ENCODE peak calls at places on chromosome 16, in four cellular contexts. One of them, this sample, is unnamed.

GRCh38 chr16:22075776-22076175 is 16.6 kb upstream of the VWA3A start:
- DNase-seq in left ventricle myocardium inferior: no peak
- DNase-seq in psoas muscle: no peak
- DNase-seq in H1: no peak
- DNase-seq in this sample: peak

GRCh38 chr16:8761078-8761477 is 36.4 kb downstream of the TMEM186 start:
- DNase-seq in H1: no peak
- DNase-seq in psoas muscle: no peak
- DNase-seq in left ventricle myocardium inferior: no peak
- DNase-seq in this sample: no peak

GRCh38 chr16:54577566-54578180 is 291.1 kb upstream of the IRX3 start:
- DNase-seq in psoas muscle: no peak
- DNase-seq in H1: peak
- DNase-seq in left ventricle myocardium inferior: no peak
- DNase-seq in this sample: no peak

GRCh38 chr16:78893340-78893739 is 707.2 kb downstream of the MAF start:
- DNase-seq in left ventricle myocardium inferior: no peak
- DNase-seq in H1: no peak
- DNase-seq in psoas muscle: no peak
- DNase-seq in this sample: no peak

GRCh38 chr16:57262841-57263584 is 18.0 kb downstream of the ARL2BP start:
- DNase-seq in H1: no peak
- DNase-seq in psoas muscle: no peak
- DNase-seq in left ventricle myocardium inferior: no peak
- DNase-seq in this sample: peak

GRCh38 chr16:28163699-28164584 is 47.8 kb downstream of the XPO6 start:
- DNase-seq in H1: no peak
- DNase-seq in left ventricle myocardium inferior: no peak
- DNase-seq in psoas muscle: no peak
- DNase-seq in this sample: peak

GRCh38 chr16:54140057-54140787 is 146.4 kb downstream of the IRX3 start:
- DNase-seq in psoas muscle: no peak
- DNase-seq in H1: no peak
- DNase-seq in left ventricle myocardium inferior: no peak
- DNase-seq in this sample: no peak

GRCh38 chr16:25210758-25211157 is 6.0 kb upstream of the AQP8 start:
- DNase-seq in H1: no peak
- DNase-seq in psoas muscle: no peak
- DNase-seq in left ventricle myocardium inferior: no peak
- DNase-seq in this sample: peak

GRCh38 chr16:60748366-60748765 is 1287.9 kb downstream of the CDH8 start:
- DNase-seq in psoas muscle: no peak
- DNase-seq in H1: no peak
- DNase-seq in left ventricle myocardium inferior: no peak
- DNase-seq in this sample: no peak

GRCh38 chr16:87006021-87006420 is 311.2 kb downstream of the C16orf95 start:
- DNase-seq in psoas muscle: no peak
- DNase-seq in left ventricle myocardium inferior: no peak
- DNase-seq in H1: no peak
- DNase-seq in this sample: no peak

GRCh38 chr16:50301626-50302471 is 35.5 kb downstream of the ADCY7 start:
- DNase-seq in left ventricle myocardium inferior: no peak
- DNase-seq in psoas muscle: peak
- DNase-seq in H1: peak
- DNase-seq in this sample: peak

GRCh38 chr16:15502041-15502725 is 67.8 kb downstream of the BMERB1 start:
- DNase-seq in H1: no peak
- DNase-seq in psoas muscle: peak
- DNase-seq in left ventricle myocardium inferior: no peak
- DNase-seq in this sample: peak

GRCh38 chr16:68363847-68364600 is 53.2 kb downstream of the PRMT7 start:
- DNase-seq in H1: no peak
- DNase-seq in psoas muscle: no peak
- DNase-seq in left ventricle myocardium inferior: no peak
- DNase-seq in this sample: no peak

GRCh38 chr16:88747588-88748301 is 37.3 kb downstream of the PIEZO1 start:
- DNase-seq in left ventricle myocardium inferior: no peak
- DNase-seq in psoas muscle: no peak
- DNase-seq in H1: peak
- DNase-seq in this sample: peak
- TF ChIP-seq CTCF in left ventricle myocardium inferior: no peak
- TF ChIP-seq CTCF in psoas muscle: peak
- TF ChIP-seq CTCF in H1: peak
- TF ChIP-seq CTCF in this sample: peak

DNA sequence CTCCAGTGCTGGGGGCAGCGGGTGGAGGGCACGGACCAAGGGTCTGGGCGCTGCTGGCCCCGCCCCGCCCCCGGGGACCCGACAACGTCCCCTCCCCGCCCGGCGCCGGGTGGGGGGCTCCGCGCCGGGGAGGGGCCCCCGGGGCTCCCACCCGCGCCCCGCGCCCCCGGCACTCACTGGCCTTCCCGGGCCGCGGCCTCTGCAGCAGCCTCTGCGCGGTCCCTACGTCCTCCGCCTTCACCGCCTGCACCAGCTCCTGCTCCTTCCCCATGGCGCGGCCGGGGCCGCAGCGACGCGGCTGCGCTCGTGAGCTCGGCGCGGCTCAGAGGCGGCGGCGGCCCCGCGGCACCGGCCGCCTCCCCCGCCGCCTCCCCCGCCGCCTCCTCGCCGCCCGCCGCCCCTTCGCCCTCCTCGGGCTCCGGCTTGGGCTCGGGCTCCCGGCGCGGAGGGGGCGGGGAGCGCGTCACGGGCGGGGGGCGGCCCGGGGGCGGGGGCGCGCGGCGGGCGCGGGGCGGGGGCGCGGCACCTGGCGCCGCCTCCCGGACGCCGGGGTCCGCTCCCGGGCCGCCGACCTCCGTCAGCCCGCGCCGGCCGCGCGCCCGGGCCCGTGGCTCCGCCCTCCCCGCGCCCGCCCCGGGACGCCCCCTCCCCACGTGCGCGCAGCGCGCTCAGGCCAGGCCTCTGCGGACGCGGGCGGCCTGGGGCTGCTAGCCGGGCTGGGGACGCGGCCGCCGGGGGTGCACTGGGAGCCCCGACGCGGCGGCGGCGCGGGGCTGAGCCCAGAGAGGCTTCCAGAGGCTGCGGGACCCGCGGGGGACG is at the start of gene CASKIN1:
- DNase-seq in left ventricle myocardium inferior: no peak
- DNase-seq in psoas muscle: no peak
- DNase-seq in H1: no peak
- DNase-seq in this sample: no peak
- H3K4me3 ChIP-seq in left ventricle myocardium inferior: peak
- H3K4me3 ChIP-seq in psoas muscle: peak
- H3K4me3 ChIP-seq in H1: peak
- H3K4me3 ChIP-seq in this sample: peak

DNA sequence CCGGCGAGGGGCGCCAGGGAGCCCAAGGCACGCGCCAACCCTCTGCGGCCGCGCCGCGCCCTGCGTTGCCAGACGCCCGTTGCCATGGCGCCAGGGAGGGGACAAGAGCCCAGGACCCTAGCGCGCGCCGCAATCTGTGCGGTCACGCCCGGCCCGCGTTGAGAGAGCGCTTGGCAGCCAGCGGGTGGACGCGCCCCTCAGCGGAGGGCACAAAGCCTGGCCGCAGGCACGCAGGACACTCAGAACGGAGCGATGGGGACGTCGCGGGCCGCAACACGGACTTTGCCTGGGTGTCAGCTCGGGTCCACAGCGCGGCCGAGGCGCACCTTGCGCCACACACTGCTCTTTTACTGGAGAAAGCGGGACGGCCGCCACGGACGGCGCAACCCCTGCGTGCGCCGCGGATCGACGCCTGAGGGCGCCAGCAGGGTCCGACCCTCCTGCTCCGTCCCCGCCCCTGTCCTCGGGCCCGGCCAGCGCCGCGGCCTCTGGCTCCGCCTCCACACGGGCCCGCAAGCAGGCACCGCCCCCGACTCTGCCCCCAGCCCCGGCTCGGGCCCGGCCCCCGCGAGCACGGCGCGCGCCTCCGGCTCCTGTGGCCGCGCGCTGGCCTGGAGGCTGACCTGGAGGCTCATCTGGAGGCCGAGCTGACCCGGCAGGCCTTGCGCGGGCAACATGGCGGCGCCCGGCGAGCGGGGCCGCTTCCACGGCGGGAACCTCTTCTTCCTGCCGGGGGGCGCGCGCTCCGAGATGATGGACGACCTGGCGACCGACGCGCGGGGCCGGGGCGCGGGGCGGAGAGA is at the start of gene GFER:
- DNase-seq in left ventricle myocardium inferior: peak
- DNase-seq in H1: peak
- DNase-seq in psoas muscle: peak
- DNase-seq in this sample: peak
- TF ChIP-seq CTCF in left ventricle myocardium inferior: peak
- TF ChIP-seq CTCF in H1: no peak
- TF ChIP-seq CTCF in psoas muscle: peak
- TF ChIP-seq CTCF in this sample: no peak

DNA sequence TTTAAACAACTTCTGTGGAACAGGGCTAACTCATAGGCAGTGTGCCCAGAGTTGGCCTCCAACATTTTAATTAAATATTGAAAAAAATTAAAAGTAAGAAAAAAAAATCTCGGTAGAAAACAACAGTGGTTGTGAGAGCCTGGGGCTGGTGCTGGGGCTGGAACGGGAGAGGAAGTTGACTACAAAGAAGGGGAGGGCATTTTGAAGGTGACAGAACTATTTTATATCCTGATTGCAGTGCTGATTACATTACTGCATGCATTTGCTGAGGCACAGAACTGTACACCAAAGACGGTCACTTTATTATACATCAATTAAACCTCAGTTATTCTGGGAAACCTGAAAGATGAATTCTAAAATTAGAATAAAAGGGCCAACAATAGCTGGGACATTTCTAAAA is 142.5 kb downstream of the PARN start:
- DNase-seq in left ventricle myocardium inferior: no peak
- DNase-seq in psoas muscle: no peak
- DNase-seq in H1: no peak
- DNase-seq in this sample: no peak
- H3K4me3 ChIP-seq in left ventricle myocardium inferior: peak
- H3K4me3 ChIP-seq in psoas muscle: peak
- H3K4me3 ChIP-seq in H1: no peak
- H3K4me3 ChIP-seq in this sample: no peak

GRCh38 chr16:67013238-67013822 is 15.6 kb upstream of the CBFB start:
- DNase-seq in H1: no peak
- DNase-seq in left ventricle myocardium inferior: no peak
- DNase-seq in psoas muscle: no peak
- DNase-seq in this sample: no peak

GRCh38 chr16:67016143-67016542 is 12.8 kb upstream of the CBFB start:
- DNase-seq in H1: no peak
- DNase-seq in left ventricle myocardium inferior: no peak
- DNase-seq in psoas muscle: no peak
- DNase-seq in this sample: no peak

GRCh38 chr16:67014641-67015315 is 14.2 kb upstream of the CBFB start:
- DNase-seq in H1: no peak
- DNase-seq in left ventricle myocardium inferior: no peak
- DNase-seq in psoas muscle: no peak
- DNase-seq in this sample: no peak

GRCh38 chr16:67015317-67015731 is 13.6 kb upstream of the CBFB start:
- DNase-seq in left ventricle myocardium inferior: no peak
- DNase-seq in psoas muscle: no peak
- DNase-seq in H1: no peak
- DNase-seq in this sample: no peak

DNA sequence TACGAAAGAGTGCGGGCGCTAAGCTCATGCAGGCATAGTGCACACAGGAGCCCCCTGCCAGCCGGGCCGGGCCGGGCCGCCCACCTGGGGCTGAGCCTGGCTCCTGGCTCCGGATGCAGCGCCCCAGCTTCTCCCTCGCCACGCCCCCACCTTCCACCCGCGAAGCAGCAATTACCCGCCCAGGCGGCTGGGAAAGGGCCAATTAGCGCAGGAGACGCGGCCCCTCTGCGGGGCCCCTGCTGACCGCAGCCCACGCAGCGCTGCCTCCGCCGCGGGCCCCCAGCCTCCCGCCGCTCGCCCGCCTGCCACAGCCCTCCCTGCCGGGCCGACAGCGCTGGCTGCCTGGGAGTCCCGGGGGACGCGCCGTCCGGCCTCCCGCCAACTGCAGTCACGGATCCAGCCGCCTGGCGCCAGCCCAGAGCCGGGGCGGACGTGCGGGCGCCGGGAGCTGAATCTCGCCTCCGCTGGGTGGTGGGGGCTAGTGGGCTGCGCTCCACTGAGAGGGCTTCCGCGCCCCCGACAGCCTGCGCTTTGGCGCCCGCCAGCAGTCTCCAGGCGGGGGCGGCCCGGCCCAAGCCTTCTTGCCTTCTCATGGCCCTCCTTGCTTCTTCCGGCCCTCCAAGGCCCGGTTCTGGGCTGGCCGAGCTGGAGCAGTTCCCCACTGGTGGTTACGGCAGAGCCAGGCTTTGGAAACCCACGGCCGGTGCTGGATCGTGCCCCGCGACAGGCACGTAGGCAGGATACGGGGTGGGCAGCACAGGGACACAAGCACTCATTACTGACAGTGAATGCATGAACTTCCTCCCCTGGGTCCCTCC is 14.9 kb upstream of the CBFB start:
- DNase-seq in left ventricle myocardium inferior: peak
- DNase-seq in H1: peak
- DNase-seq in psoas muscle: peak
- DNase-seq in this sample: peak
- TF ChIP-seq CTCF in left ventricle myocardium inferior: peak
- TF ChIP-seq CTCF in H1: peak
- TF ChIP-seq CTCF in psoas muscle: peak
- TF ChIP-seq CTCF in this sample: no peak

GRCh38 chr16:3951861-3952332 is 71.4 kb upstream of the CREBBP start:
- DNase-seq in left ventricle myocardium inferior: no peak
- DNase-seq in H1: no peak
- DNase-seq in psoas muscle: no peak
- DNase-seq in this sample: peak
- H3K4me3 ChIP-seq in left ventricle myocardium inferior: no peak
- H3K4me3 ChIP-seq in H1: no peak
- H3K4me3 ChIP-seq in psoas muscle: no peak
- H3K4me3 ChIP-seq in this sample: no peak